ENCODE peak calls at places on chromosome 6, in eight cellular contexts. O is mesothelial cell of epicardium, A is GM13977, E is pancreas, M is cardiac fibroblast, K is left ventricle myocardium inferior, X is fibroblast of villous mesenchyme, H is psoas muscle. T is an unnamed sample.

GRCh38 chr6:98833101-98834059 is 994 bp upstream of the POU3F2 start:
- DNase-seq in H (no peak), E (peak; percentile 80), X (peak; percentile 28), O (peak; percentile 20), M (peak; percentile 45), A (peak; percentile 62), K (no peak), T (no peak)

GRCh38 chr6:160919713-160920112 is 71.9 kb upstream of the MAP3K4 start:
- DNase-seq in H (no peak), X (peak; percentile 77), A (no peak), O (no peak), M (peak; percentile 93), E (no peak), K (no peak), T (peak; percentile 95)

GRCh38 chr6:15755555-15755954 is 92.7 kb upstream of the DTNBP1 start:
- DNase-seq in H (no peak), A (no peak), X (peak; percentile 79), E (no peak), K (no peak), O (no peak), M (peak; percentile 18), T (no peak)

GRCh38 chr6:19472850-19473249 is 364.3 kb upstream of the ID4 start:
- DNase-seq in H (no peak), M (peak; percentile 17), K (no peak), E (no peak), O (no peak), X (no peak), A (no peak), T (peak; percentile 15)

GRCh38 chr6:105831321-105831720 is 254.8 kb upstream of the PRDM1 start:
- DNase-seq in K (no peak), A (no peak), X (no peak), M (peak; percentile 38), E (no peak), O (no peak), H (no peak), T (no peak)

GRCh38 chr6:139593081-139593480 is 218.6 kb upstream of the CITED2 start:
- DNase-seq in M (no peak), H (no peak), O (no peak), E (no peak), A (no peak), X (no peak), K (no peak), T (no peak)

GRCh38 chr6:3518356-3518841 is 61.5 kb upstream of the SLC22A23 start:
- DNase-seq in K (no peak), H (peak; percentile 56), A (no peak), E (no peak), O (no peak), X (peak; percentile 69), M (peak; percentile 75), T (peak; percentile 94)

GRCh38 chr6:16949696-16950095 is 152.2 kb upstream of the STMND1 start:
- DNase-seq in H (no peak), O (no peak), E (no peak), X (peak; percentile 44), K (no peak), M (no peak), A (no peak), T (no peak)

GRCh38 chr6:118876201-118876600 is 17.8 kb upstream of the ASF1A start:
- DNase-seq in M (peak; percentile 72), A (no peak), H (no peak), X (no peak), O (no peak), E (no peak), K (no peak), T (peak; percentile 66)

GRCh38 chr6:123681957-123682462 is 45.3 kb upstream of the TRDN start:
- DNase-seq in X (no peak), H (no peak), E (no peak), A (no peak), M (no peak), K (no peak), O (no peak), T (no peak)

GRCh38 chr6:8064638-8065518 is 689 bp upstream of the BLOC1S5 start:
- DNase-seq in A (no peak), H (no peak), O (no peak), M (no peak), E (no peak), X (no peak), K (no peak), T (no peak)

GRCh38 chr6:132153221-132153896 is 202.2 kb upstream of the CCN2 start:
- DNase-seq in O (no peak), H (no peak), M (peak; percentile 85), A (no peak), E (no peak), K (no peak), X (peak; percentile 94), T (no peak)

GRCh38 chr6:166998256-166999144 is 697 bp upstream of the CEP43 start:
- DNase-seq in E (peak; percentile 81), A (peak; percentile 39), X (peak; percentile 21), H (peak; percentile 25), K (peak; percentile 26), M (peak; percentile 4), O (peak; percentile 26), T (no peak)

GRCh38 chr6:55617272-55617671 is 38.3 kb upstream of the HMGCLL1 start:
- DNase-seq in E (no peak), H (no peak), X (peak; percentile 51), M (peak; percentile 66), A (peak; percentile 9), K (no peak), O (no peak), T (peak; percentile 45)

GRCh38 chr6:43304361-43304760 is 4.3 kb downstream of the CRIP3 start:
- DNase-seq in X (no peak), E (no peak), K (no peak), A (no peak), M (no peak), O (no peak), H (no peak), T (peak; percentile 25)

GRCh38 chr6:4910060-4910746 is 93.6 kb downstream of the RPP40 start:
- DNase-seq in M (no peak), X (no peak), K (no peak), H (no peak), E (no peak), O (no peak), A (no peak), T (peak; percentile 32)

GRCh38 chr6:123909989-123910388 is 106.3 kb downstream of the NKAIN2 start:
- DNase-seq in E (no peak), H (no peak), A (no peak), M (no peak), K (no peak), X (no peak), O (no peak), T (no peak)

GRCh38 chr6:42468273-42468672 is 16.5 kb upstream of the TRERF1 start:
- DNase-seq in X (no peak), K (no peak), A (no peak), M (no peak), O (no peak), E (no peak), H (no peak), T (no peak)

GRCh38 chr6:107064579-107065065 is 36.6 kb downstream of the MTRES1 start:
- DNase-seq in M (peak; percentile 78), H (no peak), O (no peak), E (no peak), A (no peak), X (peak; percentile 81), K (no peak), T (no peak)

GRCh38 chr6:91534614-91535013 is 947.7 kb upstream of the MAP3K7 start:
- DNase-seq in K (no peak), E (no peak), M (no peak), O (no peak), A (no peak), X (no peak), H (no peak), T (no peak)
- TF ChIP-seq CTCF in K (no peak), E (no peak), M (no peak), O (no peak), A (peak; percentile 13), X (peak; percentile 11), H (no peak), T (no peak)

DNA sequence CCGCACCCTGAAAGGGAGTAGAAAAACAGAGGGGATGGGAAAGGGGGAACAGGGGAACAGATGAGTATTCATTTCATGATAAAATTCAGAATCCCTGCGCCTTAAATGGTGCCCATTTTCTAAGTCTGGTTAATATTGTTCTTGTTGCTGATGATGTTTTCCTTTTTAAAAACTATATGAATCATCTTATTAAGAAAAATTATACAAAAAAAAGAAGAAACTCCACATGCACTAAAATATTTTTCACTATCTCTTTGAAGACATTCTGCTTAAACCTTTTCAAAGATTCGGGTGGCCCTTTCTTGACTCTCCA is 1.1 kb upstream of the TFAP2B start:
- DNase-seq in K (no peak), O (no peak), E (no peak), X (no peak), A (no peak), M (no peak), H (no peak), T (no peak)
- TF ChIP-seq CTCF in K (no peak), O (no peak), E (no peak), X (no peak), A (no peak), M (no peak), H (no peak), T (no peak)

DNA sequence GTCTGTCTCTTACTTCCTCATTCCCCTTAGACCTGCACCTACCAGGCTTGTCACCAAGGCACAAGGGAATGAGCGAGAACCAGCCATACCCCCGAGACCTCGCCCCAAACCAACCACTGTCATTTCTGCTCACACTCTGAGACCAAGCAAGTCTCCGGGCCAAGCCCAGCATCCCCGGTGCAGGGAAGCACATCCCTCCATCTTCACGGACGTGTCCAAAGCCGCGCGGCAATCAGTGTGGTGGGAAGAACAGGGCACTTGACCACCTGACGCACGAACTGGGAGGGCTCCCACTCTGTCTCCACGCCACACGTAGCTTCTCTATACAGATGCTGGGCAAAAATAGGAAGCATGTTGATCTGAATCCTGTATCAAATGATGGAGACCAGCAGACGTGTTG is 28.4 kb upstream of the THBS2 start:
- DNase-seq in X (no peak), M (no peak), O (no peak), A (no peak), K (no peak), E (no peak), H (no peak), T (no peak)
- TF ChIP-seq CTCF in X (no peak), M (no peak), O (no peak), A (no peak), K (no peak), E (no peak), H (no peak), T (no peak)

GRCh38 chr6:13234130-13234529 is 94.2 kb downstream of the TBC1D7 start:
- DNase-seq in O (no peak), X (no peak), K (no peak), E (no peak), H (no peak), M (no peak), A (no peak), T (peak; percentile 26)

GRCh38 chr6:13226071-13226470 is 102.3 kb downstream of the TBC1D7 start:
- DNase-seq in E (no peak), O (no peak), H (no peak), A (no peak), X (no peak), K (no peak), M (no peak), T (no peak)

GRCh38 chr6:13228264-13229204 is 99.8 kb downstream of the TBC1D7 start:
- DNase-seq in E (no peak), K (no peak), A (no peak), M (no peak), O (no peak), X (no peak), H (no peak), T (no peak)

GRCh38 chr6:13233106-13233505 is 95.2 kb downstream of the TBC1D7 start:
- DNase-seq in O (no peak), H (no peak), E (no peak), X (no peak), A (no peak), K (no peak), M (no peak), T (no peak)

GRCh38 chr6:13229205-13230085 is 98.9 kb downstream of the TBC1D7 start:
- DNase-seq in O (no peak), X (peak; percentile 5), A (peak; percentile 54), H (no peak), M (peak; percentile 31), E (no peak), K (no peak), T (peak; percentile 7)
- TF ChIP-seq CTCF in O (no peak), X (peak; percentile 16), A (peak; percentile 58), H (no peak), M (no peak), E (no peak), K (no peak), T (peak; percentile 49)